ENCODE peak calls at places on chromosomes 12 and 14, in seven cellular contexts. J is stomach, N is ovary, M is endodermal cell, R is aorta, O is mesendoderm, I is substantia nigra. Z is an unnamed sample.

GRCh38 chr12:131606218-131606899 is 104.5 kb upstream of the SFSWAP start:
- DNase-seq in J (no peak), N (no peak), M (no peak), R (no peak), O (no peak), I (no peak), Z (no peak)

GRCh38 chr12:73361156-73361866 is 1089.1 kb downstream of the TRHDE start:
- DNase-seq in J (no peak), N (no peak), M (no peak), R (no peak), O (no peak), I (no peak), Z (no peak)

GRCh38 chr12:49583361-49584094 is 15.6 kb upstream of the MCRS1 start:
- DNase-seq in J (no peak), N (no peak), M (no peak), R (no peak), O (no peak), I (no peak), Z (no peak)

GRCh38 chr12:47672068-47672467 is 33.8 kb downstream of the RPAP3 start:
- DNase-seq in J (no peak), N (no peak), M (no peak), R (no peak), O (no peak), I (no peak), Z (no peak)

GRCh38 chr12:6056406-6057211 is 67.9 kb downstream of the VWF start:
- DNase-seq in J (no peak), N (no peak), M (peak), R (no peak), O (peak), I (no peak), Z (no peak)

GRCh38 chr12:69553626-69554248 is 31.5 kb upstream of the CCT2 start:
- DNase-seq in J (no peak), N (no peak), M (no peak), R (no peak), O (no peak), I (peak), Z (peak)

GRCh38 chr12:7837366-7837765 is 35.3 kb downstream of the SLC2A14 start:
- DNase-seq in J (no peak), N (no peak), M (no peak), R (no peak), O (no peak), I (no peak), Z (no peak)

GRCh38 chr14:96638041-96638855 is 136.1 kb downstream of the PAPOLA start:
- DNase-seq in J (peak), N (no peak), M (peak), R (no peak), O (no peak), I (no peak), Z (no peak)

GRCh38 chr12:74732801-74733200 is 195.2 kb downstream of the ATXN7L3B start:
- DNase-seq in J (no peak), N (no peak), M (peak), R (no peak), O (peak), I (no peak), Z (no peak)

GRCh38 chr12:43109626-43110345 is 442.2 kb downstream of the ADAMTS20 start:
- DNase-seq in J (no peak), N (no peak), M (no peak), R (no peak), O (no peak), I (no peak), Z (no peak)

GRCh38 chr14:50396636-50397460 is at the start of gene CDKL1:
- DNase-seq in J (peak), N (peak), M (peak), R (peak), O (peak), I (peak), Z (no peak)

GRCh38 chr12:94873368-94874085 is 130.0 kb downstream of the NDUFA12 start:
- DNase-seq in J (peak), N (peak), M (peak), R (peak), O (peak), I (no peak), Z (no peak)

GRCh38 chr12:124938606-124939427 is 24.4 kb upstream of the UBC start:
- DNase-seq in J (peak), N (peak), M (peak), R (peak), O (peak), I (no peak), Z (no peak)

GRCh38 chr12:63826002-63826585 is 18.4 kb upstream of the SRGAP1 start:
- DNase-seq in J (no peak), N (no peak), M (no peak), R (no peak), O (peak), I (no peak), Z (no peak)

GRCh38 chr14:21072102-21072501 is 2.0 kb downstream of the ARHGEF40 start:
- DNase-seq in J (no peak), N (no peak), M (no peak), R (no peak), O (peak), I (no peak), Z (no peak)

GRCh38 chr12:124356221-124356620 is 61.3 kb downstream of the RFLNA start:
- DNase-seq in J (no peak), N (no peak), M (no peak), R (no peak), O (no peak), I (no peak), Z (no peak)

GRCh38 chr12:89750821-89751227 is 42.2 kb upstream of the ATP2B1 start:
- DNase-seq in J (no peak), N (no peak), M (no peak), R (no peak), O (no peak), I (no peak), Z (no peak)

GRCh38 chr12:1059162-1059561 is 68.1 kb downstream of the ERC1 start:
- DNase-seq in J (no peak), N (no peak), M (no peak), R (no peak), O (no peak), I (no peak), Z (no peak)
- H3K27ac ChIP-seq in J (no peak), N (no peak), M (no peak), R (no peak), O (no peak), I (no peak), Z (no peak)

GRCh38 chr12:11771895-11772502 is 122.5 kb downstream of the ETV6 start:
- DNase-seq in J (no peak), N (no peak), M (no peak), R (no peak), O (no peak), I (no peak), Z (no peak)

GRCh38 chr12:11771356-11771755 is 121.9 kb downstream of the ETV6 start:
- DNase-seq in J (no peak), N (no peak), M (peak), R (no peak), O (peak), I (no peak), Z (no peak)

GRCh38 chr12:11777962-11778361 is 128.5 kb downstream of the ETV6 start:
- DNase-seq in J (no peak), N (no peak), M (no peak), R (no peak), O (no peak), I (no peak), Z (no peak)

GRCh38 chr12:11769723-11770514 is 120.4 kb downstream of the ETV6 start:
- DNase-seq in J (no peak), N (no peak), M (peak), R (no peak), O (no peak), I (no peak), Z (no peak)

DNA sequence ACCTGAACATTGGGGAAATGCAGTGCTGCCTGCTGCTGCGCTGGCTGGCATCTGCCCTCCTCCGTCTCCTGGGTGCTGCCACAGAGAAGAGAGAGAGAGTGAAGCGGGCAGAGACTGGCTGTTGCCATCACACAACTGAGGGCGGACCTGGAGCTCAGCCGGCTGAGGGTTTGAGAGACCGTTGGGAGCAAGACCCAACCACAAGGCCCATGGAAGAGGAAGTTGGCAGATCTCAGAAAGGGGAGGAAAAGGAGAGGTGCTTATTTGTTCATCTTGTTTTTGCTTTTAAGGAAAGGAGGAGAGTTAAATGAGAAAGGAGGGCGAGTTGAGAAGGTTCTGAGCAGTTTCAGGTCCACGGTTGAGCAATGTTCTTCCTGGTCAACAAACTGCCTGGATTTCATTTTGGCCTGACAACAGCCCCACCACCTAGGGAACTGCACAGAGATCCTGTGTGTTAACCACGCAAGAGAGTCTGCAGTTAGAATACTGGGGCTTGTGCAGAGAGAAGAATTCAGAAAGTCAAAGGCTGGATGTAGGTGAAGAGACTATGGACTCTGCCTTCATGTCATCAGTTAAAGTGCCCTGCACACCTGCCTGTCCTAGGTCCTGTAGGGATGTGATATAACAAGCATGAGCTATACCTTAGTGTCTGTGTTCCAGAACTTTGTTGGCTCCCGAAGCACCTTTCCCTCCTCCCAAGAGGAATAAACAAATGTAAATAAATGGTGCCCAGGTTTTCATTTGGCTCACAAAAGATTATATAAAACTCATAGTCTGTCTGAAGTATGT is 124.6 kb downstream of the ETV6 start:
- DNase-seq in J (no peak), N (no peak), M (no peak), R (no peak), O (no peak), I (peak), Z (no peak)
- H3K27ac ChIP-seq in J (peak), N (no peak), M (no peak), R (peak), O (no peak), I (no peak), Z (no peak)

GRCh38 chr12:108019862-108020261 is 109.2 kb upstream of the WSCD2 start:
- DNase-seq in J (no peak), N (no peak), M (peak), R (no peak), O (no peak), I (no peak), Z (no peak)
- H3K27ac ChIP-seq in J (no peak), N (no peak), M (no peak), R (no peak), O (no peak), I (no peak), Z (no peak)

DNA sequence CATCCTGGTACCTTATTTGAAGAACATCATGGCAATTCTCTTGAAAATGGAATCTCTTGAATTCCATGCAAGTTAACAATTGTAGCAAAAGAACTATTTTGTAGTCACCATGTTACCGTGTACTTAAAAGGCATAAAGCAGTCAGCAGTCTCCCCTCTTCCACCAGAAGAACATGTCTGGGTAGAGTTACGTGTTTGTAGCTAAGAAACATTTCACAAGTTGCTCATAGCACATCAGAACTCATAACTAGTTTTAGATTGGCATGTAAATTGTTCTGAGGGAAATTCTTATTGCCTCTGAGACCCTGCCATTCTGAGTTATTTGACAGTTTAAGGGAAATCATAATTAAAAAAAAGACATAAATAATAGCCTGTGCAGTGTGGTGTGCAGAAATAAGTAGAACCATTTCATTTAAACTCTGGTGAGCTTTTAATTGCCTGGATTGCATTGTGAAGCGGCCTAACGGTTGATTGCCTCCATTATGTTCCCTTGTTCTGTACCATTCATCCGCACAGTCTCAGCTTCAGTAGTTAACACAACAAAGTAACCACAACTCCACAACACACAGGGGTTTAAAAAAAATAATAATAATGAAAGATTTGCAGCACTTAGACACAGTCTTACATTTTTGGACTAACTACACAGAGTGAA is 2.6 kb downstream of the LMO3 start:
- DNase-seq in J (no peak), N (no peak), M (no peak), R (no peak), O (no peak), I (no peak), Z (no peak)
- H3K27ac ChIP-seq in J (no peak), N (no peak), M (peak), R (no peak), O (peak), I (no peak), Z (peak)

DNA sequence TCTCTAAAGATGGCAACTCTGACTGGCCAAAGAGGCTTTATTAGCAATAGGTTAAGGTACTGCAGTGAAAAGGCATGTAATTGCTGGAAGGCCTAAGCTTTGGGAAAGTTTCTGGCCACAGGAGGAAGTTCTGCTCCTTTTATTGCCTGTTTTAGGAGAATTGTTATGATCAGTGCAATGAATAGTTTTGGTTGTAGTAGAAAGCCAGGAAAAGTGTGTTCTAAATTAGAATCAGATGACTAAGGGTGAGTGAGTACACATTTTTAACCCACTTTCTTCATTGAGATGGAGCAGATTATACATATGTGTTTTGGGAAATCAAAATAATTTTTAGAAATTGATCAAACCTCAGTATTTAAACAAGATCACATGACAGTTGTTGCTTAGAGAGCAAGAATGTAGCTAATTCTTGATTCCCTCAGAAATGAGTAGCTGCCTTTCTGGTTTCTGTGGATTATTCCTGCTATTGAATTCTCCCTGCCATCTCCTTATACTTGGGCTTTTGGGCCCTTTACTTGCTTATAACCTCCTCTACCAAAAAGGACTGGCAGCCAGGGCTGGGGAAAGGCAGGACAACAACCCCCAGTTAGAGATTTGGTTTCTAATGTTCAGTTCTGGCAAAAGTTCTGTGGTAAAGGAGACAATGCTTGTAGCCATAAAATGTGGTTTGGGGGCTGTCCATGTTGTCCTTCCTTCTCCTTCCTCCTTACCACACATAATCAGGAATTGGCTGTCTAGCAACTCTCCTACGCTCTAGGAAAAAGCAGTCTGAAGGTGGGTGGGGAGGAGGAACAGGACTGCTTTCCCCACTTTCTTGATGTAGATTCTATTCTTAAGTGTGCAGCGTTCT is 217.1 kb downstream of the SLC38A4 start:
- DNase-seq in J (no peak), N (no peak), M (no peak), R (no peak), O (no peak), I (no peak), Z (no peak)
- H3K27ac ChIP-seq in J (peak), N (no peak), M (no peak), R (peak), O (no peak), I (no peak), Z (no peak)